ENCODE peak calls at places on chromosomes 4 and X, in ten cellular contexts. I is H7; Y is activated CD8-positive, alpha-beta memory T cell treated with anti-CD3 and anti-CD28 coated beads, Interleukin-2, amount 50 U/mL, for 48 hours; N is NCI-H1092; A is ACHN; R is AG08395; V is anterior cingulate cortex; C is skeletal muscle cell; X is left colon; D is lung microvascular endothelial cell. G is an unnamed sample.

GRCh38 chr4:7124643-7125442 is 57.0 kb upstream of the GRPEL1 start:
- DNase-seq in V (no peak), Y (no peak), C (peak; percentile 85), A (peak; percentile 95), X (peak; percentile 23), N (peak; percentile 19), D (peak; percentile 11), R (peak; percentile 92), I (no peak), G (no peak)

GRCh38 chrX:355329-356050 is 31.2 kb downstream of the PPP2R3B start:
- DNase-seq in I (no peak), V (no peak), N (no peak), D (no peak), Y (no peak), X (no peak), C (no peak), A (no peak), R (no peak), G (no peak)

GRCh38 chr4:26931961-26932360 is 71.3 kb downstream of the STIM2 start:
- DNase-seq in X (no peak), A (no peak), Y (no peak), D (no peak), I (no peak), C (no peak), V (no peak), N (no peak), R (no peak), G (no peak)

GRCh38 chr4:128351502-128351901 is 63.9 kb upstream of the PGRMC2 start:
- DNase-seq in C (no peak), Y (no peak), X (no peak), D (no peak), V (no peak), I (no peak), N (no peak), A (no peak), R (no peak), G (no peak)

GRCh38 chr4:145679991-145680455 is at the start of gene C4orf51:
- DNase-seq in X (no peak), N (no peak), A (peak; percentile 20), Y (no peak), V (no peak), R (peak; percentile 76), I (no peak), C (peak; percentile 15), D (peak; percentile 3), G (no peak)

GRCh38 chr4:46270986-46271596 is 118.8 kb downstream of the GABRA2 start:
- DNase-seq in A (peak; percentile 42), V (no peak), C (no peak), Y (no peak), R (no peak), D (peak; percentile 2), I (no peak), X (no peak), N (no peak), G (peak; percentile 14)

GRCh38 chrX:50154429-50154828 is 46.4 kb downstream of the AKAP4 start:
- DNase-seq in I (no peak), N (no peak), A (no peak), D (no peak), V (no peak), C (no peak), Y (no peak), R (no peak), X (no peak), G (no peak)

GRCh38 chrX:68396953-68397352 is 36.3 kb downstream of the OPHN1 start:
- DNase-seq in V (no peak), D (no peak), X (no peak), R (peak; percentile 25), I (no peak), Y (no peak), A (no peak), C (no peak), N (no peak), G (no peak)

GRCh38 chr4:69523385-69524132 is 27.9 kb upstream of the UGT2B4 start:
- DNase-seq in R (no peak), Y (no peak), D (no peak), C (no peak), N (no peak), V (no peak), X (no peak), I (no peak), A (no peak), G (no peak)

GRCh38 chr4:4842476-4843441 is 16.7 kb upstream of the MSX1 start:
- DNase-seq in C (no peak), D (no peak), X (no peak), A (no peak), N (no peak), R (no peak), I (peak; percentile 23), Y (no peak), V (no peak), G (no peak)

GRCh38 chr4:187608001-187608421 is 387.6 kb upstream of the ZFP42 start:
- DNase-seq in N (no peak), R (no peak), C (no peak), V (no peak), X (no peak), Y (no peak), A (no peak), D (no peak), I (no peak), G (no peak)

GRCh38 chrX:2351321-2351720 is 149.5 kb downstream of the DHRSX start:
- DNase-seq in N (no peak), R (peak; percentile 74), C (no peak), V (no peak), X (no peak), I (no peak), Y (no peak), D (no peak), A (peak; percentile 6), G (no peak)

GRCh38 chrX:8783100-8784098 is 17.8 kb downstream of the FAM9A start:
- DNase-seq in V (no peak), I (peak; percentile 84), A (no peak), R (no peak), Y (peak; percentile 54), N (peak; percentile 18), D (peak; percentile 51), X (peak; percentile 16), C (no peak), G (no peak)

GRCh38 chrX:64975491-64975890 is 759 bp downstream of the ZC4H2 start:
- DNase-seq in Y (peak; percentile 55), A (peak; percentile 17), I (peak; percentile 47), R (peak; percentile 13), C (no peak), V (peak; percentile 11), X (peak; percentile 44), N (no peak), D (peak; percentile 12), G (peak; percentile 1)

GRCh38 chrX:147069926-147070325 is 255.4 kb upstream of the CXorf51A start:
- DNase-seq in I (no peak), Y (no peak), X (no peak), R (no peak), C (no peak), V (no peak), D (no peak), A (no peak), N (no peak), G (no peak)

GRCh38 chr4:61202100-61202637 is 2.0 kb downstream of the ADGRL3 start:
- DNase-seq in V (peak; percentile 44), R (no peak), X (peak; percentile 3), C (no peak), D (no peak), N (peak; percentile 41), Y (no peak), I (peak; percentile 66), A (no peak), G (no peak)

GRCh38 chrX:72236841-72237240 is 2.0 kb downstream of the ERCC6L start:
- DNase-seq in R (no peak), D (no peak), X (no peak), I (no peak), C (no peak), N (no peak), V (no peak), Y (no peak), A (no peak), G (no peak)

GRCh38 chrX:101478366-101478765 is 6.9 kb upstream of the ARMCX4 start:
- DNase-seq in C (no peak), X (no peak), R (peak; percentile 21), Y (no peak), N (no peak), V (no peak), I (no peak), D (no peak), A (no peak), G (no peak)

GRCh38 chr4:121370729-121371325 is 10.0 kb downstream of the QRFPR start:
- DNase-seq in Y (no peak), X (peak; percentile 41), C (no peak), R (peak; percentile 48), N (peak; percentile 38), D (peak; percentile 67), I (peak; percentile 7), A (peak; percentile 53), V (no peak), G (peak; percentile 36)